ENCODE peak calls at places on chromosomes 3 and 15, in ten cellular contexts. S is AG04450, Z is upper lobe of right lung, X is gastrocnemius medialis, T is MM.1S, C is cardiac muscle cell, J is breast epithelium, O is A549, Q is psoas muscle, N is heart left ventricle. W is an unnamed sample.
A peak's percentile ranks its signal among the peaks of the same experiment; 100 is the strongest.

GRCh38 chr3:193737191-193737751 is 144.3 kb downstream of the OPA1 start:
- DNase-seq in S (no peak), Z (no peak), X (no peak), T (no peak), C (no peak), J (no peak), O (no peak), Q (no peak), N (no peak), W (no peak)

GRCh38 chr3:49916686-49917085 is 12.9 kb downstream of the MON1A start:
- DNase-seq in S (no peak), Z (no peak), X (no peak), T (no peak), C (no peak), J (no peak), O (no peak), Q (no peak), N (no peak), W (no peak)

GRCh38 chr3:81808900-81809299 is 47.5 kb upstream of the GBE1 start:
- DNase-seq in S (no peak), Z (no peak), X (no peak), T (no peak), C (no peak), J (no peak), O (no peak), Q (no peak), N (no peak), W (no peak)

GRCh38 chr3:196602673-196603072 is 34.2 kb downstream of the FBXO45 start:
- DNase-seq in S (no peak), Z (no peak), X (no peak), T (no peak), C (no peak), J (no peak), O (no peak), Q (no peak), N (no peak), W (no peak)

GRCh38 chr15:61644550-61644949 is 415.4 kb upstream of the RORA start:
- DNase-seq in S (no peak), Z (no peak), X (no peak), T (no peak), C (no peak), J (no peak), O (no peak), Q (no peak), N (no peak), W (no peak)

GRCh38 chr15:76012021-76012551 is at the start of gene NRG4:
- DNase-seq in S (no peak), Z (no peak), X (no peak), T (no peak), C (no peak), J (no peak), O (peak; percentile 37), Q (peak; percentile 61), N (no peak), W (no peak)

GRCh38 chr3:172415323-172415722 is 32.9 kb downstream of the GHSR start:
- DNase-seq in S (no peak), Z (no peak), X (no peak), T (peak; percentile 86), C (no peak), J (no peak), O (no peak), Q (no peak), N (no peak), W (no peak)

GRCh38 chr15:44738340-44738984 is 2.1 kb downstream of the TRIM69 start:
- DNase-seq in S (peak; percentile 39), Z (no peak), X (no peak), T (peak; percentile 52), C (peak; percentile 42), J (no peak), O (peak; percentile 21), Q (no peak), N (no peak), W (no peak)

GRCh38 chr3:149339931-149340309 is 6.5 kb upstream of the TM4SF18 start:
- DNase-seq in S (peak; percentile 79), Z (peak; percentile 73), X (peak; percentile 47), T (no peak), C (no peak), J (peak; percentile 84), O (peak; percentile 82), Q (peak; percentile 85), N (peak; percentile 79), W (peak; percentile 59)

DNA sequence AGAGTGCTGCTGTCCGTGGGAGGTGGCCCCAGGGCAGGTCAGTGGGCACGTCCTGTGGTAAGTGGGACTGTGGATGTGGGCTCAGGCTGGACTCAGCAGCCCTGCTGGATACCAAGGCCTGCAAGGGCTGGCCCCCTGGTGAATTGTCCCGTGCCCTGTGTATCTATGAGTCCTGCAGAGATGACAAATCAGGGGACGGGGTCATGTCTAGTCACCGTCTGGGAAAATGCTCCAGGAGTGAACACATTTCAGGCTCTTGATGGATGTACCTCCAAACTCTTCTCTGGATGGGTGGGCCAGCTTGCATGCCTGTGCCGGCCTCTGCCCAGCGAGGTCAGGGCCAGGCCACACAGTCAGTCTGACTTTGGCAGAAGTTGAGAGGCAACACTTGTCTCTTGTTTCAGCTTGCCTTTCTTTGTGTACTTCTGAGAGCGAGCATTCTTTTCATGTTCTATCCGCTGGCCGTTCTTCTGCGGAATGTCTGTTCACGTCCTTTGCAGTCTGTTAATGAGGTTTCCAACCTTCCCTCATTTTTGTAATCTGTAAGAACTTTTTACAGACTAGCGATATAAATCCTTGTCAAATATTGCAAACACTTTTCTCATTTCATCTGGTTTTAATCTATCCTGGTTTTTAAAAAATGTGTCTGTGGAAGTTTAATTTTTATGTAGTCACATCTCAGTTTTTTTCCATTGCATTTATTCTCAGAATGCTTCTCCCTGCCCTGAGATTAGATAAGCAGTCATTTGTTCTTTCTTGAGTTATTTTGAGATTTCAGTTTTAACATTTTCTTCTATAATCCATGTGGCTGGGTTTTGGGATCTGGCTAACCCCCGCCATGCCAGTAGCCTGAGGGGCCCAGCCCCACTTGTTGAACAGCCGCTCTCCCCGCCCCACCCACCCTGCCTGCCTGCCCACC is 11.3 kb upstream of the STAB1 start:
- DNase-seq in S (peak; percentile 41), Z (peak; percentile 53), X (no peak), T (no peak), C (peak; percentile 73), J (peak; percentile 64), O (no peak), Q (no peak), N (peak; percentile 47), W (no peak)
- H3K27ac ChIP-seq in S (peak overlapping the region; percentile 57), Z (peak overlapping the region; percentile 4), X (peak overlapping the region; percentile 82), T (no peak overlapping the region), C (peak overlapping the region; percentile 91), J (peak overlapping the region; percentile 92), O (no peak overlapping the region), Q (peak overlapping the region; percentile 68), N (peak overlapping the region; percentile 51), W (no peak overlapping the region)

DNA sequence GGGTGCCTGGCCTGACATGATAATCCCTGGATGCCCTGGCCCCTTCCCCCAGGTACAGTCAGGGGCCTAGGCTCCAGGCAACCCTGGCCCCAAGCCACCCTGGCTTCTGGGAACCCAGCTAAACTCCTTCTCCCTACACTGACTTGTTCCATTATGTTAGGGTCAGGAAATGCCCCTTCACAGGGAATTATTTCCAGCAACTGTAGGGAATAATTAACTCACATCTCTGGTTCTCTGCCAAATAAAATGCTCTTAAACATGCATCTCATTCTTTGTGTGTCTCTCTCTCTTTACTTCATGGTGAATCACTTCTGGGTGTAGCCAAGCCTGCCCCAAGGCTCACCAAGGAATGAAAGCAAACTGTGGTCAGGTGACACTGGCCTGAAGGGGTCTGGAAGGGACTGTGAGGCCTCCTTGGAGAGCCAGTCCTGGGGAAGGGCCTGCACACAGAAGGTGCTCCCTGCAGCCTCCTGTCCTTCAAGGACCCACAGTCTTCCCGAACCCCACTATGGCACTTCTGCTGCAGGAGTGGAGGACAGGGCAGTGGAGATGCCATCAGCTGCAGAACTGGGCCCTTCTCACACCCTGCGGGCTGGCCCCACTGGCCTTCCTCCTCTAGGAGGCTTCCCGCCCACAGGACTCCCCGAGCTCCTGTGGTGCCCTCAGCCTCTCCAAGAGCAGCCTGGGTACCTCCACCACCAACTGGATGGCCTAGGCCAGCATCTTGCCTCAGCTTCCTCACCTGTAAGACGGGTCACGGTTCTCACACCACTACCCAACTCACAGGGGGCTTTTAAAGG is 17.6 kb downstream of the TKT start:
- DNase-seq in S (peak; percentile 78), Z (peak; percentile 70), X (no peak), T (no peak), C (no peak), J (peak; percentile 35), O (peak; percentile 86), Q (no peak), N (no peak), W (peak; percentile 83)
- H3K27ac ChIP-seq in S (peak overlapping the region; percentile 93), Z (peak overlapping the region; percentile 52), X (no peak overlapping the region), T (no peak overlapping the region), C (no peak overlapping the region), J (peak overlapping the region; percentile 60), O (peak overlapping the region; percentile 100), Q (no peak overlapping the region), N (no peak overlapping the region), W (peak overlapping the region; percentile 60)

GRCh38 chr3:115698851-115699535 is 75.7 kb downstream of the GAP43 start:
- DNase-seq in S (no peak), Z (no peak), X (no peak), T (no peak), C (no peak), J (no peak), O (no peak), Q (no peak), N (no peak), W (no peak)
- H3K27ac ChIP-seq in S (no peak overlapping the region), Z (no peak overlapping the region), X (no peak overlapping the region), T (no peak overlapping the region), C (no peak overlapping the region), J (no peak overlapping the region), O (no peak overlapping the region), Q (no peak overlapping the region), N (peak overlapping the region; percentile 43), W (no peak overlapping the region)

GRCh38 chr3:123870033-123870432 is 14.1 kb downstream of the MYLK start:
- DNase-seq in S (no peak), Z (no peak), X (no peak), T (peak; percentile 72), C (no peak), J (no peak), O (no peak), Q (no peak), N (no peak), W (no peak)
- H3K27ac ChIP-seq in S (no peak overlapping the region), Z (no peak overlapping the region), X (no peak overlapping the region), T (peak overlapping the region; percentile 63), C (no peak overlapping the region), J (no peak overlapping the region), O (no peak overlapping the region), Q (no peak overlapping the region), N (no peak overlapping the region), W (no peak overlapping the region)

GRCh38 chr15:81294501-81294850 is 29.5 kb downstream of the STARD5 start:
- DNase-seq in S (no peak), Z (no peak), X (no peak), T (no peak), C (no peak), J (no peak), O (no peak), Q (no peak), N (no peak), W (no peak)

GRCh38 chr15:81291916-81292424 is 32.0 kb downstream of the STARD5 start:
- DNase-seq in S (no peak), Z (no peak), X (no peak), T (no peak), C (no peak), J (no peak), O (no peak), Q (no peak), N (no peak), W (no peak)

GRCh38 chr15:81293728-81294500 is 30.0 kb downstream of the STARD5 start:
- DNase-seq in S (no peak), Z (no peak), X (no peak), T (peak; percentile 84), C (no peak), J (no peak), O (no peak), Q (no peak), N (no peak), W (no peak)

GRCh38 chr15:81289910-81290309 is 34.0 kb downstream of the STARD5 start:
- DNase-seq in S (no peak), Z (no peak), X (no peak), T (no peak), C (no peak), J (no peak), O (no peak), Q (no peak), N (no peak), W (no peak)

GRCh38 chr15:81292516-81293001 is 31.4 kb downstream of the STARD5 start:
- DNase-seq in S (no peak), Z (no peak), X (no peak), T (no peak), C (no peak), J (no peak), O (no peak), Q (no peak), N (no peak), W (no peak)
- H3K27ac ChIP-seq in S (no peak overlapping the region), Z (peak overlapping the region; percentile 67), X (no peak overlapping the region), T (peak overlapping the region; percentile 89), C (no peak overlapping the region), J (peak overlapping the region; percentile 12), O (no peak overlapping the region), Q (no peak overlapping the region), N (no peak overlapping the region), W (no peak overlapping the region)

W was measured in right lobe of liver.